ENCODE peak calls at places on chromosomes 13 and 19, in five cellular contexts. M is dorsolateral prefrontal cortex, E is pancreas, G is body of pancreas, Y is cardiac muscle cell. W is an unnamed sample. For H3K27me3, the result is how much of the 10 kb centered on the place peaks cover.

GRCh38 chr13:42615691-42616090 is 41.7 kb downstream of the TNFSF11 start:
- DNase-seq in M (no peak), E (no peak), G (no peak), Y (no peak), W (no peak)

GRCh38 chr19:30540671-30541210 is 168.6 kb downstream of the ZNF536 start:
- DNase-seq in M (no peak), E (no peak), G (no peak), Y (no peak), W (no peak)

GRCh38 chr19:55112781-55113569 is 4.5 kb downstream of the PPP1R12C start:
- DNase-seq in M (no peak), E (no peak), G (no peak), Y (no peak), W (no peak)

GRCh38 chr19:3710265-3710812 is 2.2 kb downstream of the TJP3 start:
- DNase-seq in M (peak), E (peak), G (peak), Y (peak), W (no peak)

GRCh38 chr19:17872251-17873001 is 681 bp downstream of the SLC5A5 start:
- DNase-seq in M (no peak), E (no peak), G (no peak), Y (no peak), W (no peak)

GRCh38 chr13:35954207-35954560 is 177.0 kb downstream of the DCLK1 start:
- DNase-seq in M (no peak), E (no peak), G (no peak), Y (no peak), W (no peak)

GRCh38 chr19:35211545-35212230 is 16.9 kb downstream of the FAM187B start:
- DNase-seq in M (no peak), E (no peak), G (peak), Y (no peak), W (no peak)

GRCh38 chr13:63455938-63456337 is 2040.3 kb upstream of the PCDH20 start:
- DNase-seq in M (no peak), E (no peak), G (no peak), Y (no peak), W (no peak)

GRCh38 chr13:85665286-85665685 is 133.9 kb downstream of the SLITRK6 start:
- DNase-seq in M (no peak), E (no peak), G (no peak), Y (no peak), W (no peak)

GRCh38 chr13:106471957-106472543 is 63.4 kb downstream of the EFNB2 start:
- DNase-seq in M (no peak), E (no peak), G (no peak), Y (peak), W (peak)
- TF ChIP-seq CTCF in M (no peak), E (no peak), G (no peak), Y (no peak), W (no peak)

GRCh38 chr19:51027873-51028272 is 1.5 kb upstream of the KLK11 start:
- DNase-seq in M (no peak), E (no peak), G (no peak), Y (no peak), W (no peak)
- H3K27me3 ChIP-seq in M (under half), E (under half), G (under half), Y (under half), W (under half)

DNA sequence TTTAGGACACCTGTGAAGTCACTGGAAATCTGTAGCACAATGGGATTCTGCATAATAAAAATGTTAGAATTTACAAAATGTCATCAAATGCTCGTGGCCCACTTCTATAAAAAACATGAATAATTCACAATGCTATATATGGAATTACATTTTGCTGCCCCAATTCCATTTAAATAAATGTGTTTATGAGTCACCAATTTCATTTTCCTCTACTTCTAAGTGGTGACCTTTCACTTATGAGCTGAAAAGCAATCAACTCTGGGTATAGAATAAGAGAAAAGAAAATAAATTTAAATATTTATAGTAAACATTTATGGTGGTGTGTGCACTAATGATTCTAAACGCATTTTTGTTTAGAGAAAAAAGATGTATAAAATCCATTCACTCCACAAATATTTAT is 516.7 kb upstream of the MIR17HG start:
- DNase-seq in M (no peak), E (no peak), G (no peak), Y (no peak), W (no peak)
- TF ChIP-seq CTCF in M (no peak), E (no peak), G (no peak), Y (no peak), W (no peak)

DNA sequence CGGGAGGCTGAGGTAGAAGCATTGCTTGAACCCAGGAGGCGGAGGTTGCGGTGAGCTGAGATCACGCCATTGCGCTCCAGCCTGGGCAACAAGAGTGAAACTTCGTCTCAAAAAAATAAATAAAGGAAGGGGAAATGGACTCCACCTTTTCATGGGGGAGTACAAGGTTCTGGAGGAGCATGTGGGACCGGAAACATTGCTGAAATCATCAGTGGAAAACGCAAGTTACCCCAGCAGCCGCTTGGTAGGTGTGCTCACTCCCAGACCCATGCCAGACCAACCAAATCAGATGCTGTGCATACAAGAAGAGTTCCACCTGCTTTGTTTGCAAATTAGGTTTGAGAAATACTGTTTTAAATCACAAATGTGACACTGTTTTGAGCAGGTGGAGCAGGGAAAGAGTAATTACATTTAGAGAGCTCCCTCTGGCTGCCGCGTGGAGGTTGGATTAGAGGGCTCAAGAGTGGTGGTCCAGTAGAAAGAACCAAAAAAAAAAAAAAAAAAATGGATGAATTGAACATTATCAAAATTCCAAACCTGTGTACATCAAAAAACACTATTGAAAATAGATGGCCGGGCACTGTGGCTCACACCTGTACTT is 4.9 kb downstream of the ERICH4 start:
- DNase-seq in M (no peak), E (no peak), G (no peak), Y (no peak), W (no peak)
- H3K27me3 ChIP-seq in M (under half), E (under half), G (under half), Y (under half), W (under half)

GRCh38 chr19:41156207-41156606 is 36.8 kb upstream of the CYP2S1 start:
- DNase-seq in M (no peak), E (no peak), G (no peak), Y (no peak), W (no peak)

GRCh38 chr19:41166888-41167804 is 25.9 kb upstream of the CYP2S1 start:
- DNase-seq in M (no peak), E (peak), G (peak), Y (no peak), W (no peak)

GRCh38 chr19:41159861-41160260 is 33.2 kb upstream of the CYP2S1 start:
- DNase-seq in M (no peak), E (no peak), G (no peak), Y (no peak), W (no peak)

DNA sequence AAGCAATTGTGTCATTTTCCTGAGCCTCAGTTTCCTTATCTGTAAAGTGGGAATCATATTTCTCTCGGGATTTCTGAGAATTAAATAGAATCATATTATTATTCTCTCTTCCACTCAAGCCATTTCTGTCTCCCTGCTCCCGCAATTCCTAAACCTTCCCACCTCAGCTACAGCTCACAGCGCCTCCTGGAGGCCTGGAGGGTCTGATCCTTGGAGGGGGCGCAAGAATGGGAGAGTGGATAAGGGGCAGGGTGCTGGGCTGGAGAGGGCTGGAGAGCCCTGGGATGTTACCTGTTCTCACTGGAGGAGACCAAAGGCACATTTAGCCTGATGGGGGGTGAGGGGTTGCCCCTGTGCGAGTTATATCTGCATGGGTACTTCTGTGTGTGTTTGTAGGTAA is 31.1 kb upstream of the CYP2S1 start:
- DNase-seq in M (no peak), E (no peak), G (no peak), Y (no peak), W (no peak)
- TF ChIP-seq CTCF in M (no peak), E (no peak), G (no peak), Y (peak), W (peak)